ENCODE peak calls at places on chromosomes 4 and X, in ten cellular contexts. T, B, K, N, P, C, Q, S, J and H are unnamed samples. For H3K4me1, the result is how much of the 10 kb centered on the place peaks cover.

GRCh38 chr4:8167815-8168214 is 9.2 kb upstream of the ABLIM2 start:
- DNase-seq in T (no peak), B (no peak), K (no peak), N (no peak), P (peak), C (no peak), Q (no peak), S (no peak), J (no peak), H (no peak)

GRCh38 chrX:13428055-13428786 is 108.4 kb upstream of the ATXN3L start:
- DNase-seq in T (no peak), B (no peak), K (peak), N (peak), P (no peak), C (no peak), Q (peak), S (no peak), J (peak), H (peak)

GRCh38 chrX:131747173-131747572 is 203.3 kb downstream of the OR13H1 start:
- DNase-seq in T (no peak), B (peak), K (no peak), N (peak), P (no peak), C (peak), Q (peak), S (no peak), J (no peak), H (no peak)

GRCh38 chr4:176534566-176534965 is 214.8 kb downstream of the SPCS3 start:
- DNase-seq in T (no peak), B (no peak), K (no peak), N (peak), P (no peak), C (no peak), Q (peak), S (no peak), J (peak), H (no peak)

GRCh38 chr4:167613381-167613780 is 379.1 kb upstream of the SPOCK3 start:
- DNase-seq in T (no peak), B (no peak), K (no peak), N (no peak), P (no peak), C (no peak), Q (no peak), S (no peak), J (no peak), H (no peak)

GRCh38 chr4:173516621-173517612 is 13.1 kb downstream of the HAND2 start:
- DNase-seq in T (no peak), B (no peak), K (peak), N (no peak), P (no peak), C (no peak), Q (no peak), S (no peak), J (no peak), H (peak)

GRCh38 chrX:48521353-48522243 is at the start of gene EBP:
- DNase-seq in T (peak), B (peak), K (peak), N (peak), P (peak), C (peak), Q (peak), S (peak), J (peak), H (peak)

GRCh38 chr4:127782275-127783025 is at the start of gene HSPA4L:
- DNase-seq in T (peak), B (no peak), K (peak), N (no peak), P (peak), C (peak), Q (peak), S (peak), J (peak), H (no peak)

GRCh38 chrX:154605566-154605965 is 13.5 kb downstream of the CTAG1B start:
- DNase-seq in T (no peak), B (no peak), K (no peak), N (no peak), P (no peak), C (no peak), Q (no peak), S (no peak), J (no peak), H (no peak)

GRCh38 chrX:154397888-154398667 is at the start of gene RPL10:
- DNase-seq in T (peak), B (peak), K (peak), N (peak), P (peak), C (peak), Q (peak), S (peak), J (peak), H (peak)

GRCh38 chrX:30141966-30142365 is 73.4 kb upstream of the MAGEB2 start:
- DNase-seq in T (no peak), B (no peak), K (peak), N (peak), P (peak), C (no peak), Q (peak), S (peak), J (peak), H (no peak)

GRCh38 chr4:25857403-25857802 is 5.4 kb downstream of the SEL1L3 start:
- DNase-seq in T (no peak), B (no peak), K (no peak), N (no peak), P (no peak), C (no peak), Q (no peak), S (no peak), J (no peak), H (no peak)

GRCh38 chr4:8725071-8725841 is 132.7 kb downstream of the CPZ start:
- DNase-seq in T (no peak), B (no peak), K (no peak), N (no peak), P (peak), C (no peak), Q (no peak), S (no peak), J (no peak), H (peak)

GRCh38 chrX:24396930-24397277 is 36.5 kb downstream of the SUPT20HL1 start:
- DNase-seq in T (no peak), B (no peak), K (no peak), N (no peak), P (no peak), C (no peak), Q (no peak), S (no peak), J (no peak), H (no peak)

GRCh38 chr4:21593268-21594002 is 355.1 kb downstream of the KCNIP4 start:
- DNase-seq in T (no peak), B (no peak), K (no peak), N (no peak), P (no peak), C (no peak), Q (peak), S (no peak), J (no peak), H (no peak)

GRCh38 chr4:178577933-178578332 is 1135.7 kb upstream of the AGA start:
- DNase-seq in T (no peak), B (no peak), K (peak), N (no peak), P (peak), C (no peak), Q (no peak), S (no peak), J (peak), H (no peak)

GRCh38 chr4:145881991-145882390 is 56.6 kb downstream of the ZNF827 start:
- DNase-seq in T (no peak), B (peak), K (no peak), N (peak), P (no peak), C (peak), Q (no peak), S (no peak), J (no peak), H (no peak)

GRCh38 chrX:46485897-46486296 is 59.3 kb downstream of the ZNF674 start:
- DNase-seq in T (no peak), B (no peak), K (peak), N (no peak), P (no peak), C (no peak), Q (no peak), S (no peak), J (no peak), H (peak)

GRCh38 chrX:115023139-115023538 is 5.7 kb upstream of the IL13RA2 start:
- DNase-seq in T (no peak), B (no peak), K (no peak), N (peak), P (no peak), C (no peak), Q (peak), S (no peak), J (peak), H (no peak)

GRCh38 chr4:80446664-80447063 is 111.1 kb downstream of the CFAP299 start:
- DNase-seq in T (no peak), B (no peak), K (no peak), N (peak), P (no peak), C (no peak), Q (peak), S (no peak), J (no peak), H (no peak)

GRCh38 chr4:152094851-152095700 is 334.3 kb upstream of the GATB start:
- DNase-seq in T (no peak), B (no peak), K (no peak), N (no peak), P (no peak), C (peak), Q (peak), S (no peak), J (peak), H (no peak)

GRCh38 chr4:122548452-122548851 is 72.4 kb downstream of the IL21 start:
- DNase-seq in T (no peak), B (no peak), K (no peak), N (no peak), P (no peak), C (no peak), Q (peak), S (no peak), J (peak), H (no peak)

GRCh38 chr4:128639586-128640270 is 169.8 kb upstream of the JADE1 start:
- DNase-seq in T (no peak), B (no peak), K (no peak), N (no peak), P (no peak), C (no peak), Q (peak), S (no peak), J (peak), H (no peak)

GRCh38 chrX:110755061-110755460 is 40.6 kb downstream of the CHRDL1 start:
- DNase-seq in T (no peak), B (no peak), K (no peak), N (no peak), P (no peak), C (no peak), Q (peak), S (no peak), J (peak), H (no peak)

GRCh38 chr4:176002007-176002623 is 63.5 kb upstream of the WDR17 start:
- DNase-seq in T (no peak), B (peak), K (peak), N (no peak), P (peak), C (peak), Q (peak), S (no peak), J (peak), H (peak)

GRCh38 chr4:126318376-126318775 is 1003.6 kb downstream of the FAT4 start:
- DNase-seq in T (no peak), B (no peak), K (no peak), N (no peak), P (no peak), C (no peak), Q (no peak), S (no peak), J (no peak), H (no peak)

GRCh38 chr4:132572210-132572609 is 576.9 kb upstream of the PCDH10 start:
- DNase-seq in T (no peak), B (no peak), K (no peak), N (no peak), P (no peak), C (no peak), Q (peak), S (no peak), J (peak), H (no peak)

GRCh38 chr4:14196141-14196540 is 568.6 kb upstream of the BOD1L1 start:
- DNase-seq in T (peak), B (no peak), K (peak), N (peak), P (peak), C (peak), Q (peak), S (peak), J (peak), H (peak)

GRCh38 chr4:72302981-72303704 is 265.9 kb downstream of the ADAMTS3 start:
- DNase-seq in T (no peak), B (peak), K (peak), N (peak), P (peak), C (peak), Q (no peak), S (peak), J (peak), H (peak)

GRCh38 chr4:17280266-17280665 is 231.6 kb downstream of the QDPR start:
- DNase-seq in T (no peak), B (no peak), K (no peak), N (no peak), P (no peak), C (no peak), Q (no peak), S (no peak), J (no peak), H (no peak)

GRCh38 chrX:22396408-22396807 is 123.7 kb downstream of the CBLL2 start:
- DNase-seq in T (no peak), B (no peak), K (no peak), N (peak), P (no peak), C (no peak), Q (peak), S (no peak), J (no peak), H (no peak)
- H3K27ac ChIP-seq in T (no peak), B (no peak), K (no peak), N (no peak), P (no peak), C (no peak), Q (peak), S (no peak), J (no peak), H (no peak)

DNA sequence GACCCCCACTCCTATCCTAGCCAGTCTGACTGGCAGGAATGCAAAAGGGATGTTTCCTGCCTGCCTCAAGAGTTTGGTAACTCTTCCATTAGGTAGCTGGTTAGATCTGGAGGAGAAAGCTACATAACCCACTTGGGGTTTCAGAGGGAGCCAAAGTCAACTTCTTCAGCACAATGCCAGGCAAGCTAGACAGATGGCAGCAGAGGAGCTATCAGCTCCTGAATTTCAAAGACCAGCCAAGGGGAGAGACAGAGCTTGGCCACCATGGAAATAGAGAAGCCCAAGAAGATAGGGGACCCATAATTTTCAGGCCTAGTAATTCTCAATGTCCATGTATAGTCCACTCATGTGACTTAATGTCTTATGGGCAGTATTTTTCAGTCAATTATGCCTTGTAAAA is 56.4 kb downstream of the PGRMC1 start:
- DNase-seq in T (no peak), B (no peak), K (peak), N (peak), P (no peak), C (no peak), Q (no peak), S (no peak), J (no peak), H (no peak)
- TF ChIP-seq CTCF in T (no peak), B (no peak), K (no peak), N (peak), P (no peak), C (no peak), Q (no peak), S (no peak), J (no peak), H (peak)

DNA sequence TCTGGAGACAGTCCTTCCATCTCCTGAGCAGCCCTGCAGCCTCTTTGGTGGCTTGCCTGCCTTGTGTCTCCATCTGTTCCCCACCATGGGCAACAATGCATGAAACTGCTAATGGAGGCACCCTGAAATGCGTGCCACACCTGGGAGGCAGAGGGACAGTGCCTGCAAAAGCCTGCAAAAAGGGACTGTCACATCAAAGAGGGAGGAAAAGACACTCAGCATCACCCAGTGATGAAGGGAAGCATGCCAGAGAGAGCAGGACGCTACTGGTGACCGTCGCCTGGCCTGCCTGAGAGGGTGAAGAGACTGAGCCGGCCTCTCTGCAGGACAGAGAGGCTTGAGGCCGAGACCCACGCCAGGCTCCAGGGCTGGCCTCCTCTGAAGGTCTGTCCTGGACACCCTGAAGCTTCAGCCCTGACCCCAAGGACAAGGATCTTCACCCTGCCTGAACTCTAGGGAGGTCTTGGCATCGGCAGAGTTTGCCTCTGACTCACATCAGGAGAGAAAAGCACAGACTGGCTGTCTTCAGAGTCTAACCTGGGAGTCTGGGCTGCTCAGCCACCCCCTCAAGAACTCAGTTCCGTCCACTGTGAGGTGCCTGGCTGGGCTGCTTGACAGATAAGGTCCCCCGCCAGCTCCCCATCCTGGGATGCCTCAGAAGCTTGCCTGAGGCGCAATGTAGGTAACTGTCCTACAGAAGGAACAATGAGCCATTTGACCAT is 8.1 kb downstream of the ACSL1 start:
- DNase-seq in T (no peak), B (no peak), K (no peak), N (no peak), P (no peak), C (no peak), Q (no peak), S (no peak), J (no peak), H (no peak)
- H3K4me1 ChIP-seq in T (half or more), B (under half), K (under half), N (under half), P (under half), C (under half), Q (under half), S (under half), J (under half), H (under half)

GRCh38 chr4:184757810-184758209 is 23.9 kb upstream of the CENPU start:
- DNase-seq in T (no peak), B (no peak), K (no peak), N (no peak), P (no peak), C (no peak), Q (no peak), S (no peak), J (no peak), H (no peak)
- H3K27ac ChIP-seq in T (peak), B (no peak), K (no peak), N (no peak), P (no peak), C (no peak), Q (no peak), S (no peak), J (no peak), H (no peak)

GRCh38 chr4:1171306-1172227 is 816 bp downstream of the SPON2 start:
- DNase-seq in T (no peak), B (no peak), K (peak), N (no peak), P (no peak), C (peak), Q (no peak), S (no peak), J (no peak), H (peak)
- TF ChIP-seq CTCF in T (no peak), B (no peak), K (peak), N (no peak), P (no peak), C (no peak), Q (no peak), S (no peak), J (no peak), H (peak)

DNA sequence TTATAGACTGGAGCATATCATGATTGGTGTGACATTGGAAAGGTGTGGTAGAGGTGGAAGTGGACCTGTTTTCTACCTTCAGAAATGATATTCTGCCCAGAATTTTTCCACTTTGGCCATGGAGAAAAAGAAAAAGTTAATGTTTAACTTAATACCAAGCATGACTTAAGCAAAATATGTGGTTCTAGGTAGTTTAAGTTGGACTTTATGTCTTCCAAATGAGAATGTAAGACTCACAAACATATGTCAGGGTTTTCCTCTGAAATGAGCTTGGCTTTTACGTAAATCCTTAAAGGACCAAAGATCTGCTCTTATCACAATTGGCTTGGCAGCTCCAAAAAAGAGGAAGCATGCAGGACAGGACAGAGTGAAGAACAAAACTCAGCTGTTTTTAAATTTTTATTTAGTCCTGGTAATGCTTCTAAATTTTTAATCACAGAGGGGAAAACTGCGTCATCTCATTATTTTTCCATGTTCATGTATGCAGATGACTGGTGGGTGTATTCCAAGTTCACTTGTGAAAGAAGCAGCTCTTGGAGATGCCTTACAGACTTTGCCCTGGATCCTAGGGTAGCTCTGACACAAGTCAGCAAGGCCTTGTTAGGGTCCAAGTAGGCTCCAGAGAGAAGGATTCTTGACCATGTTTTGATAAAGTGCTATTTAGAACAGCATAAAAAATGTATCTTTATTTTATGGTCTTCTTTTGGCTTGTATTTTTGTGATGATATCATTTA is 98.2 kb downstream of the ANK2 start:
- DNase-seq in T (no peak), B (no peak), K (no peak), N (no peak), P (no peak), C (no peak), Q (no peak), S (no peak), J (no peak), H (no peak)
- H3K4me1 ChIP-seq in T (under half), B (under half), K (under half), N (under half), P (under half), C (under half), Q (under half), S (under half), J (under half), H (under half)